ENCODE peak calls at places on chromosome 13, in seven cellular contexts. One of them, this sample, is unnamed.

GRCh38 chr13:80361883-80362327 is 21.0 kb upstream of the SPRY2 start:
- DNase-seq in CD4-positive, alpha-beta memory T cell: no peak
- DNase-seq in BJ: no peak
- DNase-seq in H54: no peak
- DNase-seq in activated CD4-positive, alpha-beta T cell treated with anti-CD3 and anti-CD28 coated beads, Interleukin-2, amount 50 U/mL, for 24 hours: no peak
- DNase-seq in mesendoderm: peak
- DNase-seq in IMR-90: no peak
- DNase-seq in this sample: no peak

GRCh38 chr13:40517486-40518311 is 148.7 kb downstream of the FOXO1 start:
- DNase-seq in CD4-positive, alpha-beta memory T cell: no peak
- DNase-seq in BJ: no peak
- DNase-seq in H54: no peak
- DNase-seq in activated CD4-positive, alpha-beta T cell treated with anti-CD3 and anti-CD28 coated beads, Interleukin-2, amount 50 U/mL, for 24 hours: peak
- DNase-seq in mesendoderm: no peak
- DNase-seq in IMR-90: no peak
- DNase-seq in this sample: no peak

GRCh38 chr13:28434934-28435333 is 60.0 kb downstream of the FLT1 start:
- DNase-seq in CD4-positive, alpha-beta memory T cell: no peak
- DNase-seq in BJ: no peak
- DNase-seq in H54: no peak
- DNase-seq in activated CD4-positive, alpha-beta T cell treated with anti-CD3 and anti-CD28 coated beads, Interleukin-2, amount 50 U/mL, for 24 hours: no peak
- DNase-seq in mesendoderm: no peak
- DNase-seq in IMR-90: peak
- DNase-seq in this sample: no peak

GRCh38 chr13:59111711-59112110 is 1052.0 kb downstream of the DIAPH3 start:
- DNase-seq in CD4-positive, alpha-beta memory T cell: no peak
- DNase-seq in BJ: peak
- DNase-seq in H54: no peak
- DNase-seq in activated CD4-positive, alpha-beta T cell treated with anti-CD3 and anti-CD28 coated beads, Interleukin-2, amount 50 U/mL, for 24 hours: no peak
- DNase-seq in mesendoderm: no peak
- DNase-seq in IMR-90: peak
- DNase-seq in this sample: no peak

GRCh38 chr13:47553329-47553977 is 447.6 kb downstream of the SUCLA2 start:
- DNase-seq in CD4-positive, alpha-beta memory T cell: no peak
- DNase-seq in BJ: no peak
- DNase-seq in H54: no peak
- DNase-seq in activated CD4-positive, alpha-beta T cell treated with anti-CD3 and anti-CD28 coated beads, Interleukin-2, amount 50 U/mL, for 24 hours: no peak
- DNase-seq in mesendoderm: peak
- DNase-seq in IMR-90: no peak
- DNase-seq in this sample: no peak

GRCh38 chr13:24725379-24725778 is 38.6 kb upstream of the RNF17 start:
- DNase-seq in CD4-positive, alpha-beta memory T cell: no peak
- DNase-seq in BJ: no peak
- DNase-seq in H54: no peak
- DNase-seq in activated CD4-positive, alpha-beta T cell treated with anti-CD3 and anti-CD28 coated beads, Interleukin-2, amount 50 U/mL, for 24 hours: no peak
- DNase-seq in mesendoderm: no peak
- DNase-seq in IMR-90: no peak
- DNase-seq in this sample: no peak

GRCh38 chr13:108993346-108993745 is 363.9 kb downstream of the MYO16 start:
- DNase-seq in CD4-positive, alpha-beta memory T cell: no peak
- DNase-seq in BJ: no peak
- DNase-seq in H54: no peak
- DNase-seq in activated CD4-positive, alpha-beta T cell treated with anti-CD3 and anti-CD28 coated beads, Interleukin-2, amount 50 U/mL, for 24 hours: no peak
- DNase-seq in mesendoderm: no peak
- DNase-seq in IMR-90: peak
- DNase-seq in this sample: no peak

GRCh38 chr13:107202371-107203023 is 634.6 kb upstream of the ARGLU1 start:
- DNase-seq in CD4-positive, alpha-beta memory T cell: no peak
- DNase-seq in BJ: no peak
- DNase-seq in H54: no peak
- DNase-seq in activated CD4-positive, alpha-beta T cell treated with anti-CD3 and anti-CD28 coated beads, Interleukin-2, amount 50 U/mL, for 24 hours: no peak
- DNase-seq in mesendoderm: no peak
- DNase-seq in IMR-90: peak
- DNase-seq in this sample: no peak

GRCh38 chr13:30898721-30899188 is 7.3 kb upstream of the MEDAG start:
- DNase-seq in CD4-positive, alpha-beta memory T cell: no peak
- DNase-seq in BJ: peak
- DNase-seq in H54: peak
- DNase-seq in activated CD4-positive, alpha-beta T cell treated with anti-CD3 and anti-CD28 coated beads, Interleukin-2, amount 50 U/mL, for 24 hours: peak
- DNase-seq in mesendoderm: peak
- DNase-seq in IMR-90: peak
- DNase-seq in this sample: no peak

GRCh38 chr13:88857256-88857655 is 1186.1 kb downstream of the SLITRK5 start:
- DNase-seq in CD4-positive, alpha-beta memory T cell: no peak
- DNase-seq in BJ: no peak
- DNase-seq in H54: no peak
- DNase-seq in activated CD4-positive, alpha-beta T cell treated with anti-CD3 and anti-CD28 coated beads, Interleukin-2, amount 50 U/mL, for 24 hours: no peak
- DNase-seq in mesendoderm: no peak
- DNase-seq in IMR-90: no peak
- DNase-seq in this sample: no peak

GRCh38 chr13:44537238-44537637 is 38.9 kb downstream of the TSC22D1 start:
- DNase-seq in CD4-positive, alpha-beta memory T cell: no peak
- DNase-seq in BJ: no peak
- DNase-seq in H54: no peak
- DNase-seq in activated CD4-positive, alpha-beta T cell treated with anti-CD3 and anti-CD28 coated beads, Interleukin-2, amount 50 U/mL, for 24 hours: no peak
- DNase-seq in mesendoderm: no peak
- DNase-seq in IMR-90: no peak
- DNase-seq in this sample: no peak

GRCh38 chr13:20118268-20119140 is 42.3 kb downstream of the GJA3 start:
- DNase-seq in CD4-positive, alpha-beta memory T cell: no peak
- DNase-seq in BJ: no peak
- DNase-seq in H54: peak
- DNase-seq in activated CD4-positive, alpha-beta T cell treated with anti-CD3 and anti-CD28 coated beads, Interleukin-2, amount 50 U/mL, for 24 hours: peak
- DNase-seq in mesendoderm: peak
- DNase-seq in IMR-90: no peak
- DNase-seq in this sample: no peak

GRCh38 chr13:97856001-97856675 is 97.3 kb upstream of the IPO5 start:
- DNase-seq in CD4-positive, alpha-beta memory T cell: no peak
- DNase-seq in BJ: no peak
- DNase-seq in H54: no peak
- DNase-seq in activated CD4-positive, alpha-beta T cell treated with anti-CD3 and anti-CD28 coated beads, Interleukin-2, amount 50 U/mL, for 24 hours: no peak
- DNase-seq in mesendoderm: peak
- DNase-seq in IMR-90: no peak
- DNase-seq in this sample: no peak

GRCh38 chr13:92315265-92315664 is 911.3 kb upstream of the GPC6 start:
- DNase-seq in CD4-positive, alpha-beta memory T cell: no peak
- DNase-seq in BJ: no peak
- DNase-seq in H54: no peak
- DNase-seq in activated CD4-positive, alpha-beta T cell treated with anti-CD3 and anti-CD28 coated beads, Interleukin-2, amount 50 U/mL, for 24 hours: no peak
- DNase-seq in mesendoderm: no peak
- DNase-seq in IMR-90: no peak
- DNase-seq in this sample: no peak

This sample was measured in stimulated activated CD8-positive, alpha-beta memory T cell treated with anti-CD3 and anti-CD28 coated beads, Interleukin-7, amount 100 ng/mL, for 1 hour.